ENCODE peak calls at places on chromosomes 5 and 9, in seven cellular contexts. Q is amniotic stem cell; F is activated T-helper 9 cell treated with anti-CD3 and anti-CD28 coated beads, Interleukin-2, amount 50 U/mL, for 16 hours; J is naive thymus-derived CD4-positive, alpha-beta T cell; E is WERI-Rb-1; X is type B pancreatic cell; L is immature natural killer cell. I is an unnamed sample.

GRCh38 chr9:108967916-108968315 is 33.7 kb downstream of the ABITRAM start:
- DNase-seq in J (no peak), E (no peak), Q (no peak), X (no peak), L (no peak), F (no peak), I (no peak)

GRCh38 chr9:122348791-122349190 is 22.0 kb upstream of the PTGS1 start:
- DNase-seq in E (no peak), X (no peak), F (no peak), L (no peak), Q (no peak), J (no peak), I (no peak)

GRCh38 chr5:65441800-65442199 is 39.9 kb downstream of the ADAMTS6 start:
- DNase-seq in Q (no peak), E (no peak), X (no peak), J (no peak), F (no peak), L (no peak), I (no peak)

GRCh38 chr5:1779021-1779680 is 20.5 kb downstream of the MRPL36 start:
- DNase-seq in J (no peak), E (no peak), F (no peak), X (no peak), Q (no peak), L (no peak), I (no peak)

GRCh38 chr9:125681657-125682056 is 25.4 kb downstream of the MAPKAP1 start:
- DNase-seq in F (no peak), Q (no peak), J (no peak), E (no peak), L (no peak), X (no peak), I (no peak)

GRCh38 chr9:98477884-98478283 is 222.4 kb upstream of the TBC1D2 start:
- DNase-seq in E (no peak), X (no peak), F (no peak), Q (no peak), J (no peak), L (no peak), I (no peak)

GRCh38 chr9:68505681-68506409 is 34.8 kb downstream of the TMEM252 start:
- DNase-seq in J (no peak), X (no peak), Q (no peak), L (no peak), E (no peak), F (no peak), I (no peak)

GRCh38 chr9:16509946-16510504 is 360.4 kb downstream of the BNC2 start:
- DNase-seq in Q (no peak), J (no peak), L (no peak), F (no peak), X (no peak), E (no peak), I (peak)

GRCh38 chr5:65086234-65086886 is 317.6 kb downstream of the CWC27 start:
- DNase-seq in X (no peak), F (no peak), E (no peak), Q (no peak), L (no peak), J (no peak), I (no peak)

GRCh38 chr5:1003296-1003937 is 5.2 kb upstream of the NKD2 start:
- DNase-seq in X (peak), L (no peak), J (no peak), E (peak), Q (no peak), F (no peak), I (no peak)

GRCh38 chr5:34913072-34913471 is 2.2 kb downstream of the RAD1 start:
- DNase-seq in X (no peak), L (no peak), F (no peak), E (no peak), Q (no peak), J (no peak), I (peak)

GRCh38 chr9:78640728-78641127 is 343.8 kb downstream of the PSAT1 start:
- DNase-seq in X (no peak), J (no peak), F (no peak), L (no peak), E (no peak), Q (no peak), I (no peak)

GRCh38 chr9:38228331-38229122 is 159.5 kb upstream of the SHB start:
- DNase-seq in L (no peak), Q (no peak), J (no peak), X (peak), F (no peak), E (no peak), I (no peak)

GRCh38 chr9:37971107-37971459 is 67.2 kb upstream of the SLC25A51 start:
- DNase-seq in X (no peak), J (no peak), F (no peak), Q (no peak), L (no peak), E (no peak), I (peak)

GRCh38 chr5:169294621-169295020 is 6.3 kb downstream of the SLIT3 start:
- DNase-seq in X (no peak), F (no peak), L (no peak), J (no peak), Q (no peak), E (no peak), I (no peak)

GRCh38 chr5:81171769-81172168 is 61.4 kb upstream of the CKMT2 start:
- DNase-seq in X (no peak), J (no peak), F (no peak), Q (no peak), E (no peak), L (no peak), I (no peak)

GRCh38 chr5:17230808-17231525 is 13.5 kb downstream of the BASP1 start:
- DNase-seq in X (no peak), Q (no peak), L (no peak), F (no peak), E (no peak), J (no peak), I (no peak)

GRCh38 chr5:1442222-1443144 is 2.8 kb downstream of the SLC6A3 start:
- DNase-seq in F (no peak), E (no peak), X (no peak), L (no peak), Q (no peak), J (no peak), I (no peak)

GRCh38 chr5:156326718-156327259 is at the start of gene SGCD:
- DNase-seq in X (no peak), L (no peak), F (no peak), E (peak), Q (peak), J (no peak), I (peak)

GRCh38 chr9:14314424-14314928 is 535 bp upstream of the NFIB start:
- DNase-seq in J (no peak), L (no peak), Q (peak), X (no peak), F (no peak), E (peak), I (peak)

GRCh38 chr5:154300207-154300606 is 109.7 kb downstream of the GALNT10 start:
- DNase-seq in J (no peak), X (no peak), Q (no peak), F (no peak), L (no peak), E (no peak), I (no peak)

GRCh38 chr5:169343761-169344160 is 42.8 kb upstream of the SLIT3 start:
- DNase-seq in F (no peak), L (no peak), E (no peak), X (no peak), J (no peak), Q (no peak), I (no peak)

GRCh38 chr5:139593716-139594319 is 32.7 kb downstream of the UBE2D2 start:
- DNase-seq in E (no peak), L (no peak), Q (no peak), F (no peak), X (no peak), J (no peak), I (no peak)

GRCh38 chr5:4994994-4995393 is 145.1 kb upstream of the ADAMTS16 start:
- DNase-seq in E (no peak), Q (no peak), L (no peak), X (no peak), F (no peak), J (no peak), I (peak)

GRCh38 chr5:168366124-168366523 is 74.7 kb downstream of the WWC1 start:
- DNase-seq in X (no peak), Q (peak), E (no peak), L (no peak), F (no peak), J (no peak), I (peak)

GRCh38 chr9:34254966-34255825 is 73.9 kb downstream of the KIF24 start:
- DNase-seq in J (no peak), L (no peak), E (no peak), Q (peak), F (no peak), X (no peak), I (no peak)

GRCh38 chr9:113452206-113452605 is 11.3 kb upstream of the RGS3 start:
- DNase-seq in J (no peak), Q (no peak), X (no peak), F (no peak), E (no peak), L (no peak), I (no peak)

GRCh38 chr5:151092750-151093149 is 11.9 kb upstream of the TNIP1 start:
- DNase-seq in X (no peak), Q (peak), L (no peak), J (no peak), E (no peak), F (no peak), I (peak)

GRCh38 chr9:121222524-121223171 is 21.0 kb upstream of the RAB14 start:
- DNase-seq in E (peak), Q (peak), X (no peak), L (peak), F (no peak), J (no peak), I (peak)

GRCh38 chr5:24177821-24178220 is 467.0 kb downstream of the CDH10 start:
- DNase-seq in X (no peak), Q (no peak), F (no peak), E (no peak), L (no peak), J (no peak), I (no peak)